ENCODE peak calls at places on chromosomes 4 and X, in seven cellular contexts. One of them, this sample, is unnamed.

GRCh38 chrX:44183329-44183728 is 160.1 kb downstream of the EFHC2 start:
- DNase-seq in psoas muscle: no peak
- DNase-seq in tibial nerve: no peak
- DNase-seq in endodermal cell: no peak
- DNase-seq in colonic mucosa: no peak
- DNase-seq in esophagus muscularis mucosa: no peak
- DNase-seq in pancreas: no peak
- DNase-seq in this sample: no peak

GRCh38 chr4:41460641-41461040 is 77.3 kb upstream of the LIMCH1 start:
- DNase-seq in psoas muscle: no peak
- DNase-seq in colonic mucosa: no peak
- DNase-seq in tibial nerve: no peak
- DNase-seq in esophagus muscularis mucosa: no peak
- DNase-seq in pancreas: no peak
- DNase-seq in endodermal cell: no peak
- DNase-seq in this sample: no peak

GRCh38 chr4:12304912-12305311 is 876.2 kb upstream of the HS3ST1 start:
- DNase-seq in tibial nerve: no peak
- DNase-seq in pancreas: no peak
- DNase-seq in endodermal cell: no peak
- DNase-seq in psoas muscle: no peak
- DNase-seq in esophagus muscularis mucosa: no peak
- DNase-seq in colonic mucosa: no peak
- DNase-seq in this sample: no peak

GRCh38 chrX:105323951-105324350 is 103.5 kb upstream of the TEX13A start:
- DNase-seq in esophagus muscularis mucosa: no peak
- DNase-seq in pancreas: no peak
- DNase-seq in endodermal cell: no peak
- DNase-seq in colonic mucosa: no peak
- DNase-seq in tibial nerve: no peak
- DNase-seq in psoas muscle: no peak
- DNase-seq in this sample: no peak

GRCh38 chr4:15677507-15677988 is 4.1 kb upstream of the FAM200B start:
- DNase-seq in esophagus muscularis mucosa: no peak
- DNase-seq in psoas muscle: no peak
- DNase-seq in endodermal cell: no peak
- DNase-seq in tibial nerve: no peak
- DNase-seq in pancreas: peak
- DNase-seq in colonic mucosa: peak
- DNase-seq in this sample: no peak

GRCh38 chr4:4852591-4853362 is 6.7 kb upstream of the MSX1 start:
- DNase-seq in esophagus muscularis mucosa: no peak
- DNase-seq in psoas muscle: peak
- DNase-seq in endodermal cell: peak
- DNase-seq in pancreas: no peak
- DNase-seq in tibial nerve: no peak
- DNase-seq in colonic mucosa: no peak
- DNase-seq in this sample: no peak

GRCh38 chr4:5798447-5798846 is 87.4 kb downstream of the EVC start:
- DNase-seq in colonic mucosa: no peak
- DNase-seq in pancreas: no peak
- DNase-seq in psoas muscle: peak
- DNase-seq in esophagus muscularis mucosa: no peak
- DNase-seq in endodermal cell: no peak
- DNase-seq in tibial nerve: no peak
- DNase-seq in this sample: no peak

GRCh38 chr4:162104459-162105124 is 59.2 kb downstream of the FSTL5 start:
- DNase-seq in psoas muscle: no peak
- DNase-seq in tibial nerve: no peak
- DNase-seq in esophagus muscularis mucosa: no peak
- DNase-seq in pancreas: no peak
- DNase-seq in endodermal cell: no peak
- DNase-seq in colonic mucosa: no peak
- DNase-seq in this sample: no peak

GRCh38 chr4:159048166-159048886 is 54.6 kb upstream of the RAPGEF2 start:
- DNase-seq in colonic mucosa: peak
- DNase-seq in pancreas: peak
- DNase-seq in psoas muscle: peak
- DNase-seq in esophagus muscularis mucosa: no peak
- DNase-seq in endodermal cell: peak
- DNase-seq in tibial nerve: peak
- DNase-seq in this sample: peak

GRCh38 chr4:42417491-42417890 is 20.2 kb downstream of the SHISA3 start:
- DNase-seq in psoas muscle: no peak
- DNase-seq in esophagus muscularis mucosa: no peak
- DNase-seq in colonic mucosa: no peak
- DNase-seq in endodermal cell: no peak
- DNase-seq in pancreas: no peak
- DNase-seq in tibial nerve: no peak
- DNase-seq in this sample: no peak

GRCh38 chr4:138736362-138736761 is 279.2 kb upstream of the NOCT start:
- DNase-seq in esophagus muscularis mucosa: no peak
- DNase-seq in endodermal cell: no peak
- DNase-seq in tibial nerve: no peak
- DNase-seq in colonic mucosa: no peak
- DNase-seq in psoas muscle: no peak
- DNase-seq in pancreas: no peak
- DNase-seq in this sample: no peak

GRCh38 chr4:3666263-3666662 is 99.9 kb upstream of the ADRA2C start:
- DNase-seq in tibial nerve: no peak
- DNase-seq in endodermal cell: no peak
- DNase-seq in colonic mucosa: no peak
- DNase-seq in esophagus muscularis mucosa: no peak
- DNase-seq in pancreas: no peak
- DNase-seq in psoas muscle: no peak
- DNase-seq in this sample: no peak

GRCh38 chrX:109448539-109448938 is 33.3 kb downstream of the GUCY2F start:
- DNase-seq in endodermal cell: no peak
- DNase-seq in pancreas: no peak
- DNase-seq in colonic mucosa: no peak
- DNase-seq in esophagus muscularis mucosa: no peak
- DNase-seq in psoas muscle: no peak
- DNase-seq in tibial nerve: no peak
- DNase-seq in this sample: no peak

GRCh38 chr4:6953751-6954380 is 44.2 kb downstream of the TBC1D14 start:
- DNase-seq in colonic mucosa: peak
- DNase-seq in esophagus muscularis mucosa: no peak
- DNase-seq in psoas muscle: peak
- DNase-seq in endodermal cell: peak
- DNase-seq in tibial nerve: peak
- DNase-seq in pancreas: peak
- DNase-seq in this sample: peak

GRCh38 chr4:15145709-15146108 is 143.4 kb downstream of the CPEB2 start:
- DNase-seq in endodermal cell: no peak
- DNase-seq in colonic mucosa: no peak
- DNase-seq in esophagus muscularis mucosa: no peak
- DNase-seq in tibial nerve: no peak
- DNase-seq in pancreas: no peak
- DNase-seq in psoas muscle: no peak
- DNase-seq in this sample: no peak

GRCh38 chr4:53456178-53456577 is 78.7 kb downstream of the FIP1L1 start:
- DNase-seq in colonic mucosa: no peak
- DNase-seq in endodermal cell: no peak
- DNase-seq in psoas muscle: no peak
- DNase-seq in esophagus muscularis mucosa: no peak
- DNase-seq in tibial nerve: no peak
- DNase-seq in pancreas: no peak
- DNase-seq in this sample: no peak

GRCh38 chr4:169270156-169270809 is 473 bp downstream of the SH3RF1 start:
- DNase-seq in esophagus muscularis mucosa: no peak
- DNase-seq in endodermal cell: peak
- DNase-seq in colonic mucosa: peak
- DNase-seq in pancreas: peak
- DNase-seq in tibial nerve: peak
- DNase-seq in psoas muscle: peak
- DNase-seq in this sample: peak

GRCh38 chr4:53855886-53856260 is 208.5 kb downstream of the CHIC2 start:
- DNase-seq in colonic mucosa: no peak
- DNase-seq in esophagus muscularis mucosa: no peak
- DNase-seq in pancreas: no peak
- DNase-seq in psoas muscle: no peak
- DNase-seq in endodermal cell: no peak
- DNase-seq in tibial nerve: no peak
- DNase-seq in this sample: no peak

GRCh38 chrX:154541896-154542722 is 4.5 kb downstream of the G6PD start:
- DNase-seq in pancreas: peak
- DNase-seq in colonic mucosa: peak
- DNase-seq in psoas muscle: peak
- DNase-seq in tibial nerve: peak
- DNase-seq in esophagus muscularis mucosa: no peak
- DNase-seq in endodermal cell: no peak
- DNase-seq in this sample: peak

GRCh38 chr4:123350191-123350544 is 46.4 kb upstream of the SPRY1 start:
- DNase-seq in pancreas: no peak
- DNase-seq in esophagus muscularis mucosa: no peak
- DNase-seq in endodermal cell: peak
- DNase-seq in colonic mucosa: no peak
- DNase-seq in tibial nerve: no peak
- DNase-seq in psoas muscle: no peak
- DNase-seq in this sample: no peak

GRCh38 chr4:105990933-105991332 is 95.7 kb downstream of the NPNT start:
- DNase-seq in pancreas: peak
- DNase-seq in endodermal cell: no peak
- DNase-seq in tibial nerve: no peak
- DNase-seq in psoas muscle: peak
- DNase-seq in colonic mucosa: peak
- DNase-seq in esophagus muscularis mucosa: no peak
- DNase-seq in this sample: peak

GRCh38 chrX:14398725-14399124 is 130.6 kb upstream of the GLRA2 start:
- DNase-seq in esophagus muscularis mucosa: no peak
- DNase-seq in endodermal cell: no peak
- DNase-seq in colonic mucosa: peak
- DNase-seq in psoas muscle: no peak
- DNase-seq in tibial nerve: no peak
- DNase-seq in pancreas: no peak
- DNase-seq in this sample: no peak

GRCh38 chrX:140817943-140818342 is 108.4 kb downstream of the LINC00632 start:
- DNase-seq in endodermal cell: no peak
- DNase-seq in pancreas: no peak
- DNase-seq in psoas muscle: no peak
- DNase-seq in tibial nerve: no peak
- DNase-seq in esophagus muscularis mucosa: no peak
- DNase-seq in colonic mucosa: no peak
- DNase-seq in this sample: no peak

GRCh38 chr4:113730467-113731216 is 30.9 kb downstream of the CAMK2D start:
- DNase-seq in tibial nerve: no peak
- DNase-seq in esophagus muscularis mucosa: no peak
- DNase-seq in endodermal cell: no peak
- DNase-seq in pancreas: no peak
- DNase-seq in psoas muscle: no peak
- DNase-seq in colonic mucosa: no peak
- DNase-seq in this sample: no peak

GRCh38 chrX:69149466-69150293 is 15.6 kb downstream of the PJA1 start:
- DNase-seq in pancreas: no peak
- DNase-seq in endodermal cell: peak
- DNase-seq in tibial nerve: no peak
- DNase-seq in colonic mucosa: peak
- DNase-seq in psoas muscle: no peak
- DNase-seq in esophagus muscularis mucosa: peak
- DNase-seq in this sample: no peak

GRCh38 chrX:57241967-57242366 is 44.5 kb upstream of the FAAH2 start:
- DNase-seq in endodermal cell: no peak
- DNase-seq in tibial nerve: no peak
- DNase-seq in colonic mucosa: no peak
- DNase-seq in psoas muscle: no peak
- DNase-seq in pancreas: no peak
- DNase-seq in esophagus muscularis mucosa: no peak
- DNase-seq in this sample: no peak

GRCh38 chrX:126820700-126821420 is 1.3 kb downstream of the PRR32 start:
- DNase-seq in pancreas: no peak
- DNase-seq in colonic mucosa: no peak
- DNase-seq in endodermal cell: peak
- DNase-seq in psoas muscle: no peak
- DNase-seq in tibial nerve: no peak
- DNase-seq in esophagus muscularis mucosa: no peak
- DNase-seq in this sample: peak

GRCh38 chr4:163603246-163603645 is 108.8 kb downstream of the TMA16 start:
- DNase-seq in tibial nerve: no peak
- DNase-seq in colonic mucosa: no peak
- DNase-seq in esophagus muscularis mucosa: no peak
- DNase-seq in pancreas: no peak
- DNase-seq in endodermal cell: no peak
- DNase-seq in psoas muscle: no peak
- DNase-seq in this sample: no peak
- H3K4me3 ChIP-seq in tibial nerve: no peak
- H3K4me3 ChIP-seq in colonic mucosa: no peak
- H3K4me3 ChIP-seq in esophagus muscularis mucosa: no peak
- H3K4me3 ChIP-seq in pancreas: no peak
- H3K4me3 ChIP-seq in endodermal cell: no peak
- H3K4me3 ChIP-seq in psoas muscle: no peak
- H3K4me3 ChIP-seq in this sample: no peak

DNA sequence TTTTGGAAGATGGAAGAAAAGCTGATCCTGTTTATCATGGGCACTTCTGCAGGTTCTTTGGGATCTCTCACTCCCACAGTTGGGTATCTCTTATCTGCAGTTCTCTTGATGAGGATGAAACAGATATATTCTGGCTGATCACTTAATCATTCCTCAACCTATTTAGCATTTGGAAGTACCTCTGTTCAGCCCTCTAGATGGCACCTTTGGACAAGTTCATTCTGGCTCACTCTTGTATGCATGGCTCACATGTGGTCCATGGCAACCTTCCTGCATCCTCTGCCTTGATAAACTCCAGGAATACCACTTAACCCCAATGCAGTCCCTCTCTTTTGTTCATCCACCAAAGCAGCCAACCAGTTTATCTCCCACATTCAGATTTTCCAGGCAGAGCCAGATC is 74.2 kb downstream of the SMARCA5 start:
- DNase-seq in esophagus muscularis mucosa: no peak
- DNase-seq in endodermal cell: no peak
- DNase-seq in colonic mucosa: no peak
- DNase-seq in tibial nerve: no peak
- DNase-seq in psoas muscle: no peak
- DNase-seq in pancreas: no peak
- DNase-seq in this sample: no peak
- TF ChIP-seq CTCF in esophagus muscularis mucosa: no peak
- TF ChIP-seq CTCF in endodermal cell: peak
- TF ChIP-seq CTCF in colonic mucosa: no peak
- TF ChIP-seq CTCF in tibial nerve: no peak
- TF ChIP-seq CTCF in psoas muscle: peak
- TF ChIP-seq CTCF in pancreas: no peak
- TF ChIP-seq CTCF in this sample: no peak

GRCh38 chr4:38926917-38927316 is 59.3 kb downstream of the FAM114A1 start:
- DNase-seq in pancreas: no peak
- DNase-seq in esophagus muscularis mucosa: no peak
- DNase-seq in colonic mucosa: no peak
- DNase-seq in tibial nerve: no peak
- DNase-seq in endodermal cell: no peak
- DNase-seq in psoas muscle: no peak
- DNase-seq in this sample: no peak
- H3K27ac ChIP-seq in pancreas: no peak
- H3K27ac ChIP-seq in esophagus muscularis mucosa: peak
- H3K27ac ChIP-seq in colonic mucosa: no peak
- H3K27ac ChIP-seq in tibial nerve: no peak
- H3K27ac ChIP-seq in endodermal cell: no peak
- H3K27ac ChIP-seq in psoas muscle: no peak
- H3K27ac ChIP-seq in this sample: no peak

DNA sequence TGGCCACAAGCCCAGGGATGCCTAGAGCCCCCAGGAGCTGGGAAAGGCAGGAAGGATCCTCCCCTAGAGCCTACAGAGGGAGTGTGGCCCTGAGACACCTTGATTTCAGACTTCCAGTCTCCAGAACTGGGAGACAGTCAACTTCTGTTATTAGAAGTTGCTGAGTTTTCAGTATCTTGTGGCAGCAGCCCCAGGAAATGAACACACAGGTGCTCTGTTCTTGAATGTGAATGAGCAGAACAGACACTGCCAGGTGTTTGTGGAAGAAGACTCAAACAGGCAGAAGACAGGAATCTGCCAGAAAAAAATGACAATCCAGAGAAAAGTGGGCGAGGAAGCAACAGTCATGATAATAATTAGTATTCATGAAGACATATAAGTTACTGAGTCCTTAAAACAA is 64.5 kb upstream of the STS start:
- DNase-seq in tibial nerve: no peak
- DNase-seq in pancreas: no peak
- DNase-seq in colonic mucosa: no peak
- DNase-seq in psoas muscle: no peak
- DNase-seq in esophagus muscularis mucosa: no peak
- DNase-seq in endodermal cell: no peak
- DNase-seq in this sample: no peak
- H3K4me3 ChIP-seq in tibial nerve: no peak
- H3K4me3 ChIP-seq in pancreas: no peak
- H3K4me3 ChIP-seq in colonic mucosa: no peak
- H3K4me3 ChIP-seq in psoas muscle: no peak
- H3K4me3 ChIP-seq in esophagus muscularis mucosa: no peak
- H3K4me3 ChIP-seq in endodermal cell: no peak
- H3K4me3 ChIP-seq in this sample: no peak

This sample was measured in right atrium auricular region.